ENCODE peak calls at places on chromosomes 7 and 10, in five cellular contexts. Q, O, S, X and C are unnamed samples.

GRCh38 chr10:99560277-99561126 is 27.8 kb downstream of the NKX2-3 start:
- DNase-seq in X (peak), Q (peak), S (peak), O (peak), C (peak)

GRCh38 chr10:124686707-124687376 is 57.3 kb downstream of the FAM53B start:
- DNase-seq in O (no peak), X (peak), Q (peak), S (no peak), C (no peak)

GRCh38 chr10:75779276-75779675 is 347.9 kb downstream of the LRMDA start:
- DNase-seq in O (no peak), X (no peak), S (no peak), Q (no peak), C (no peak)

GRCh38 chr10:74557098-74557497 is 269.3 kb upstream of the KAT6B start:
- DNase-seq in O (no peak), X (no peak), S (no peak), Q (no peak), C (no peak)

GRCh38 chr7:130695840-130696239 is 9.5 kb upstream of the TSGA13 start:
- DNase-seq in Q (no peak), S (peak), O (no peak), X (no peak), C (peak)

GRCh38 chr10:75386128-75386527 is 15.4 kb downstream of the ZNF503 start:
- DNase-seq in Q (no peak), X (no peak), O (no peak), S (no peak), C (no peak)

GRCh38 chr7:79063019-79063698 is 390.3 kb downstream of the MAGI2 start:
- DNase-seq in S (peak), X (no peak), Q (no peak), O (no peak), C (no peak)

GRCh38 chr10:59682986-59683937 is 26.4 kb downstream of the SLC16A9 start:
- DNase-seq in Q (no peak), O (no peak), S (no peak), X (no peak), C (no peak)

GRCh38 chr7:154231732-154232131 is 179.5 kb downstream of the DPP6 start:
- DNase-seq in S (no peak), O (no peak), X (no peak), Q (no peak), C (no peak)

GRCh38 chr10:12705943-12706342 is 295.6 kb downstream of the CCDC3 start:
- DNase-seq in Q (no peak), O (no peak), X (no peak), S (no peak), C (no peak)

GRCh38 chr10:3385487-3385886 is 212.9 kb upstream of the PITRM1 start:
- DNase-seq in X (no peak), O (no peak), S (no peak), Q (no peak), C (no peak)

GRCh38 chr10:86203162-86203905 is 163.3 kb downstream of the GRID1 start:
- DNase-seq in O (no peak), S (peak), X (no peak), Q (no peak), C (no peak)

GRCh38 chr7:2012981-2013380 is 219.8 kb downstream of the MAD1L1 start:
- DNase-seq in X (peak), Q (no peak), O (no peak), S (peak), C (no peak)

GRCh38 chr10:7008645-7009044 is 402.2 kb downstream of the SFMBT2 start:
- DNase-seq in X (no peak), O (no peak), Q (no peak), S (no peak), C (no peak)

GRCh38 chr10:35124540-35124939 is 2.1 kb upstream of the CREM start:
- DNase-seq in Q (no peak), X (no peak), O (no peak), S (no peak), C (no peak)

GRCh38 chr10:71687480-71687879 is 32.1 kb downstream of the C10orf105 start:
- DNase-seq in Q (no peak), S (no peak), O (no peak), X (no peak), C (no peak)

GRCh38 chr7:142337406-142338001 is 79.6 kb upstream of the PRSS58 start:
- DNase-seq in O (no peak), Q (no peak), S (no peak), X (no peak), C (no peak)

GRCh38 chr7:156962897-156963296 is 13.4 kb downstream of the NOM1 start:
- DNase-seq in Q (no peak), O (no peak), S (no peak), X (no peak), C (no peak)

GRCh38 chr7:156966387-156966786 is 16.9 kb downstream of the NOM1 start:
- DNase-seq in Q (no peak), S (no peak), X (no peak), O (no peak), C (no peak)

GRCh38 chr7:156962145-156962544 is 12.6 kb downstream of the NOM1 start:
- DNase-seq in O (no peak), X (no peak), S (no peak), Q (no peak), C (no peak)

GRCh38 chr7:156963472-156963871 is 14.0 kb downstream of the NOM1 start:
- DNase-seq in O (no peak), Q (no peak), S (no peak), X (no peak), C (no peak)

GRCh38 chr7:156964971-156965370 is 15.5 kb downstream of the NOM1 start:
- DNase-seq in X (no peak), S (no peak), O (no peak), Q (no peak), C (no peak)
- TF ChIP-seq POLR2A in X (no peak), S (no peak), O (no peak), Q (no peak), C (no peak)

DNA sequence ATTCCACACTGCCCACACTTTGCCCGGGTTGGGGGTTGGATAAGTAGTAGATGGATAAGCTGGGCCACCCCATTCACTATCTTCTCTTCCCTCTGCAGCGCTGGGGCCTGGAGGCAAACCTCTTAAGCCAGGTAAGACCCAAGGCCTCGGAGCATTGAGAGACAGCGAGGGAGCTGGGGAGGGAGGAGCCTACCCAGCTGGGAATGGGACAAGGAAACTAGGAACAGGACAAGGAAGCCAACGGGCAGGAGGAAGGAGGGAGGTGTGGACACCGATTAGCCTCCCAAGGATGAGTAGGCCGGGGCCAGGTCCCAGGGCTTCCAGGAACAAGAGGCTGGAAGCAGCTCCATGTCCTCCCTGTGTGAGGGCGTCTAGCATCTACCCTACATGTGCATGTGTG is 9.6 kb downstream of the ELN start:
- DNase-seq in Q (no peak), S (no peak), X (no peak), O (no peak), C (no peak)
- TF ChIP-seq CTCF in Q (no peak), S (no peak), X (no peak), O (no peak), C (no peak)

GRCh38 chr7:101244385-101245146 is at the start of gene FIS1:
- DNase-seq in S (peak), Q (peak), X (peak), O (peak), C (peak)
- TF ChIP-seq POLR2A in S (peak), Q (peak), X (peak), O (peak), C (no peak)

DNA sequence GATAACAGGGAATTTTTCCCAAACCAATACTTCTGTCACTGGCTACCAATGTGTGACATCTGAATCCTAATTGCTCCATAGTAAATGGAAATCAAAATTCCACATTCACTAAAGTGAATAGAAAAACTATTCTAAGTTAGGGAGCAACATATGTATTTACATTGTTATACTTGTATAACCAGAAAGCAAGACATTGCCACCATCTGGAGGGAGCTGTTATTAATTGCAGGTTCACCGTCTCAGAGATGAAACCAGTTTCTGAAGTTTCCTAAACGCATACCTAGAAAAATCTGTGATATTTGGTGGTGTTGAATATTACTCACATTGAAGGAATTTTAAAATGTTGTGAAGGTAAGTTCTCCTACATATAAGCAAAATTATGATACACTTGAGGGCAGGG is 390.1 kb downstream of the NXPH1 start:
- DNase-seq in O (no peak), Q (no peak), S (no peak), X (no peak), C (peak)
- TF ChIP-seq CTCF in O (no peak), Q (no peak), S (no peak), X (no peak), C (no peak)

GRCh38 chr7:44798649-44799275 is 2.3 kb downstream of the PPIA start:
- DNase-seq in Q (no peak), X (no peak), O (no peak), S (no peak), C (no peak)

GRCh38 chr7:44801890-44802289 is 5.4 kb downstream of the PPIA start:
- DNase-seq in X (no peak), S (peak), Q (no peak), O (no peak), C (no peak)

GRCh38 chr7:44799939-44800338 is 3.5 kb downstream of the PPIA start:
- DNase-seq in X (no peak), Q (no peak), S (no peak), O (no peak), C (no peak)

GRCh38 chr7:44805950-44806349 is 9.5 kb downstream of the PPIA start:
- DNase-seq in Q (no peak), S (no peak), O (no peak), X (no peak), C (no peak)

GRCh38 chr7:44802418-44803025 is 6.0 kb downstream of the PPIA start:
- DNase-seq in S (no peak), X (no peak), Q (no peak), O (no peak), C (no peak)
- TF ChIP-seq POLR2A in S (no peak), X (no peak), Q (no peak), O (no peak), C (no peak)

DNA sequence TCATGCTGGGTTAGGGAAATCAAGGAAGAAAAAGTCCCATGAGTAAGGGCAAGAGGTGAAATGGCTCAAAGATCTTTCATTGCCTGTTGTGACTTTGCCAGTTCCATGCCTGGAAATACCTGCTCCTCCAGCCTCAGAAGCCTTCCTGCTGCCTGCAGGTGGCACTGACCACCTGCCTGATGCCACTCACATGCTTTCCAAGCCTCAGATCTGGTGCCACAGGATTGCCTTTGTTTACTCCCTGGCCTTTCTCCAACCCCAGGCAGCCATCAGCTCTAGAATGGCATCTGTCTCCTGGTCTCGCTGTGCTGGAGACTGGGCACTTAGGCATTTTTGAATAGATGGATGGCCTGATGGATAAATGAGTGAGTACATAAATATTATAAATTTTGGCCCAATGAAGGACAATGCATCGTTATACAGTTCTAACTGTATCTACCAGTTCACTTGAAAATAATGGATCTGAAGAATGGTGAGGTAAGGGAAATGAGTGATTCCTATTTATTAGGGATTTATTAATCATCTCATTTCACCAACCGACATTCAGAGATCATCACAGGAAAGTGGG is 657.2 kb downstream of the INHBA start:
- DNase-seq in O (no peak), Q (no peak), S (no peak), X (no peak), C (no peak)
- TF ChIP-seq CTCF in O (no peak), Q (no peak), S (no peak), X (no peak), C (no peak)

GRCh38 chr10:62048473-62048872 is 147.0 kb downstream of the ARID5B start:
- DNase-seq in X (no peak), Q (no peak), S (no peak), O (no peak), C (no peak)

GRCh38 chr10:62049815-62050626 is 148.5 kb downstream of the ARID5B start:
- DNase-seq in X (no peak), Q (no peak), O (no peak), S (no peak), C (no peak)

GRCh38 chr10:62047960-62048383 is 146.5 kb downstream of the ARID5B start:
- DNase-seq in X (no peak), Q (peak), O (peak), S (no peak), C (no peak)

GRCh38 chr10:62050627-62050924 is 149.1 kb downstream of the ARID5B start:
- DNase-seq in X (no peak), S (no peak), O (no peak), Q (no peak), C (no peak)

GRCh38 chr10:62048919-62049636 is 147.6 kb downstream of the ARID5B start:
- DNase-seq in S (peak), X (peak), Q (peak), O (peak), C (peak)
- TF ChIP-seq POLR2A in S (peak), X (peak), Q (peak), O (peak), C (peak)